ENCODE peak calls at places on chromosomes 3 and 15, in four cellular contexts. L is omental fat pad, R is GM23338, Q is activated B cell treated with CpG ODN at 0.5 μM for 24 hours. V is an unnamed sample.

GRCh38 chr3:107740992-107741896 is 218.5 kb downstream of the BBX start:
- DNase-seq in L (no peak), Q (no peak), R (peak; percentile 51), V (no peak)

GRCh38 chr3:15563190-15563589 is 38.2 kb downstream of the HACL1 start:
- DNase-seq in Q (no peak), L (no peak), R (no peak), V (no peak)

GRCh38 chr15:92268900-92269299 is 124.8 kb upstream of the ST8SIA2 start:
- DNase-seq in Q (no peak), R (peak; percentile 61), L (no peak), V (no peak)

GRCh38 chr15:67172172-67172571 is 82.3 kb downstream of the AAGAB start:
- DNase-seq in L (no peak), Q (no peak), R (no peak), V (no peak)

GRCh38 chr3:108292465-108292864 is 3.9 kb upstream of the HHLA2 start:
- DNase-seq in L (no peak), R (no peak), Q (no peak), V (no peak)

GRCh38 chr15:92900712-92901052 is 558 bp downstream of the CHD2 start:
- DNase-seq in L (no peak), R (no peak), Q (no peak), V (no peak)

GRCh38 chr15:42908538-42908937 is 12.0 kb downstream of the TTBK2 start:
- DNase-seq in R (no peak), Q (no peak), L (no peak), V (no peak)

GRCh38 chr3:15708882-15709677 is 88.7 kb downstream of the ANKRD28 start:
- DNase-seq in L (no peak), R (no peak), Q (no peak), V (no peak)

GRCh38 chr3:70823622-70824021 is 511.2 kb upstream of the MDFIC2 start:
- DNase-seq in R (no peak), L (no peak), Q (no peak), V (no peak)

GRCh38 chr15:68672781-68673205 is 94.0 kb downstream of the CORO2B start:
- DNase-seq in R (peak; percentile 63), Q (no peak), L (no peak), V (no peak)

GRCh38 chr3:112327371-112327951 is 5.5 kb upstream of the CD200 start:
- DNase-seq in Q (no peak), R (peak; percentile 77), L (no peak), V (no peak)

GRCh38 chr15:74994685-74995084 is 678 bp upstream of the SCAMP5 start:
- DNase-seq in L (no peak), Q (no peak), R (no peak), V (no peak)

GRCh38 chr3:184315871-184316661 is 1.7 kb downstream of the EIF4G1 start:
- DNase-seq in R (no peak), L (no peak), Q (no peak), V (no peak)

GRCh38 chr15:70274908-70275307 is 177.2 kb upstream of the TLE3 start:
- DNase-seq in Q (peak; percentile 5), L (no peak), R (no peak), V (no peak)

GRCh38 chr3:133855772-133856171 is 39.9 kb downstream of the RAB6B start:
- DNase-seq in Q (no peak), L (no peak), R (no peak), V (no peak)

DNA sequence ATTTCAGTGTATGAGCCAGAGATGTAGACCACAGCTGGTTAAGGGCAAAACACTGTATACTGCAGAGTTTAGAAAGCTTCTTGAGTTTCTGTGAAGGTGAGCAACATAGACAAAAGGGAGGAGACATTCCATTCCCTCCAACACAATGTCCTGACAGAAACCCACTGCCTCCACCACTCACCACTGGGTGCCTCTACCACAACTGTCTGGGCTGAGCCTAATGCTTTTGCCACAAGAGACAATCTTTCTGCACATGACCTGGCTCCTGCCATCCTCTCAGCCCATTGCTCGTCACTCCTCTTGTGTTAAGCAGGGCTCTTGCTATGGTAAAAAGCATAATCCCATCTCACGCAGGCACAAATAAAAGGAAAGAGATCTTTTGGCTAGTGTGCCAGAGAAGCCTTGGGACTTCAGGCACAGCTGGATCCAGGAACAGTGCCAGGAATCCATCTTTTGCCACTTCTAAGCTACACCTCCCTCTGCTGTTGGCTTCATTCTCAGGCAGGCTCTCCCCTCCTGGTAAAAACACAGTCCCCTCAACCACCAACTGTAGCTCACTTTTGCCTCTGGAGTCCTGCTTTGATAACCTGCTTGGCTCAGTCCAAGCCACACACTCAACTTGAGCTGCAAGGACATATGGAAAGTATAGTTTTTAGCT is 140.6 kb upstream of the PRR20G start:
- DNase-seq in L (no peak), Q (no peak), R (no peak), V (no peak)
- TF ChIP-seq CTCF in L (no peak), Q (no peak), R (peak; percentile 18), V (no peak)

DNA sequence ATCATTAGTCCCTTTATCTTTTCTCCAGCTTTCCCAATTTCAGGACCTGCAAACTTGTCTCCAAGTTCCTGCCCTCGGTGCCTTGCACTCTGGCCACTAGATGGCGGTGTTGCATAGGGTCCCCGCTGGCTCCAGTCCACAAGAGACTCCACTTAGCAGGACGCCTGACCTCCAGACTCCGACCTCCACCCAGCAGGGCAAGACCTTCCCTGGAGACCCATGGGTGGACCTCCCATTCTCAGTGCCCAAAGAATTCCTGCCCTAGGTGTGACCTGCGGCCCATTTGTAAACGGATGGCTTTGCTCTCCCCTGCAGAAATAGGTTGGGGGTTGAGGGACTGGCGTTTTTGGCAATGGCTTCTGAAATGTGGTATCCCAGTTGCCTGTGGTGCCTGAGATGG is 82.6 kb downstream of the LSM3 start:
- DNase-seq in R (peak; percentile 86), Q (peak; percentile 67), L (peak; percentile 85), V (peak; percentile 84)
- TF ChIP-seq CTCF in R (peak; percentile 98), Q (peak; percentile 68), L (no peak), V (peak; percentile 96)

GRCh38 chr3:25661694-25662455 is 2.8 kb downstream of the TOP2B start:
- DNase-seq in R (no peak), L (no peak), Q (no peak), V (no peak)
- TF ChIP-seq CTCF in R (no peak), L (no peak), Q (no peak), V (no peak)

GRCh38 chr3:98617841-98618240 is 24.4 kb upstream of the CPOX start:
- DNase-seq in Q (no peak), R (no peak), L (no peak), V (no peak)

GRCh38 chr3:98608029-98608428 is 14.6 kb upstream of the CPOX start:
- DNase-seq in Q (no peak), R (no peak), L (no peak), V (no peak)

GRCh38 chr3:98613616-98614015 is 20.2 kb upstream of the CPOX start:
- DNase-seq in Q (no peak), L (no peak), R (no peak), V (no peak)

GRCh38 chr3:98612996-98613517 is 19.6 kb upstream of the CPOX start:
- DNase-seq in L (no peak), Q (no peak), R (no peak), V (no peak)

GRCh38 chr3:98612587-98612986 is 19.2 kb upstream of the CPOX start:
- DNase-seq in R (peak; percentile 66), L (no peak), Q (no peak), V (no peak)
- TF ChIP-seq CTCF in R (peak; percentile 65), L (no peak), Q (no peak), V (no peak)

DNA sequence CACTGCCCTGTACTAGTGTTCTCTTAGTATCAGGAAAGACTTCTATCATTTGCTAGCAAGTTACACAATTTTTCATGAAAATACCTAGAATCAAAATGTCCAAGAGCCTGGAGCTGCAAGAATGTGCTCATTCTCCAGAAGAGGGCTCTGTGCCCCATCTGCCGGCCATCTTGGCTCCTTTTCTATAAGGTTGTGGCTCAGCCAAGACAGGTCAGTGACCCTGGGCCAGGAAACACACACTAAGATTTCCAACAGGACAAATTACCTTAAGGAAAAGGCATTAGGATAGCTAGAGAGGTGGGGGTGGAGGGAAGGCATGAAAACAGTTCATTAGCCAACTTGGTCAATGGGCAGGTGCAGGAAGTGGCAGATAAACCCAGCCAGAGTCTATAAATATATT is 20.7 kb downstream of the TIMP4 start:
- DNase-seq in R (peak; percentile 53), Q (no peak), L (no peak), V (no peak)
- TF ChIP-seq CTCF in R (peak; percentile 43), Q (no peak), L (no peak), V (peak; percentile 46)

GRCh38 chr15:78317145-78317836 is 17.9 kb upstream of the SKIC8 start:
- DNase-seq in L (no peak), Q (no peak), R (no peak), V (no peak)
- TF ChIP-seq CTCF in L (no peak), Q (no peak), R (no peak), V (no peak)

GRCh38 chr15:90557651-90558084 is 27.9 kb downstream of the CRTC3 start:
- DNase-seq in L (no peak), Q (no peak), R (no peak), V (no peak)

GRCh38 chr15:90558182-90558581 is 28.5 kb downstream of the CRTC3 start:
- DNase-seq in L (no peak), Q (no peak), R (no peak), V (no peak)

GRCh38 chr15:90560229-90560771 is 30.6 kb downstream of the CRTC3 start:
- DNase-seq in Q (no peak), L (no peak), R (no peak), V (no peak)

GRCh38 chr15:90557147-90557546 is 27.4 kb downstream of the CRTC3 start:
- DNase-seq in R (no peak), L (no peak), Q (no peak), V (no peak)

DNA sequence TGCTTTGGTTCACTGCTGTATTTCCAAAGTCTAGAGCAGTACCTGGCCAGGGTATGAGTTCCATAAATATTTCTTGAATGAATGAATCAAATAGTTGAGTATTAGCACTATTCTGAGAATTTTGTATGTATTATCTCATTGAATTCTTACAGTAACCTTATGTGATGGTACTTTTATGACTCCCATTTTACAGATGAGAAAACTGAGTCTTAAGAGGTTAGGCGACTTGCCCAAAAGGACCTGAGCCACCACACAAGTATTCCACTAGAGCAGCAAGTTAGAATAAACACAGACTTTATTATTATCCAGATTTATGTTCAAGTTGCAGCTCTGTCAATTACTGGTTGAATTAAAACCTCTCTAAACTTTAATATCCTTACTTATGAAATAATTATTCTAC is 29.4 kb downstream of the CRTC3 start:
- DNase-seq in R (no peak), Q (no peak), L (no peak), V (no peak)
- TF ChIP-seq CTCF in R (no peak), Q (no peak), L (no peak), V (no peak)

V was measured in progenitor cell of endocrine pancreas.